ENCODE peak calls at places on chromosomes 3 and 15, in eight cellular contexts. W is MM.1S, R is neural progenitor cell, C is SK-N-SH, K is GM23338, P is GM23248, Q is HCT116, L is OCI-LY7. O is an unnamed sample.

GRCh38 chr3:150210461-150211110 is 197.5 kb upstream of the TSC22D2 start:
- DNase-seq in W (no peak), R (peak), C (no peak), K (peak), P (no peak), Q (no peak), L (no peak), O (no peak)

GRCh38 chr3:14200276-14200675 is 21.7 kb downstream of the LSM3 start:
- DNase-seq in W (no peak), R (no peak), C (no peak), K (no peak), P (no peak), Q (no peak), L (no peak), O (no peak)

GRCh38 chr3:180679178-180680096 is at the start of gene CCDC39:
- DNase-seq in W (peak), R (peak), C (peak), K (peak), P (peak), Q (peak), L (peak), O (peak)

GRCh38 chr3:35383719-35384555 is 255.4 kb upstream of the ARPP21 start:
- DNase-seq in W (no peak), R (peak), C (peak), K (peak), P (no peak), Q (no peak), L (no peak), O (no peak)

GRCh38 chr3:24661060-24661459 is 166.4 kb upstream of the THRB start:
- DNase-seq in W (no peak), R (no peak), C (no peak), K (no peak), P (no peak), Q (no peak), L (no peak), O (no peak)

GRCh38 chr3:17094551-17094950 is 209.8 kb downstream of the PLCL2 start:
- DNase-seq in W (no peak), R (peak), C (no peak), K (peak), P (no peak), Q (no peak), L (no peak), O (no peak)

GRCh38 chr3:155110996-155111901 is 31.1 kb downstream of the MME start:
- DNase-seq in W (no peak), R (no peak), C (no peak), K (no peak), P (no peak), Q (peak), L (peak), O (no peak)

GRCh38 chr15:90221251-90221900 is 12.4 kb downstream of the CIB1 start:
- DNase-seq in W (peak), R (peak), C (peak), K (peak), P (peak), Q (no peak), L (peak), O (peak)

GRCh38 chr3:143001034-143001368 is 369 bp upstream of the U2SURP start:
- DNase-seq in W (no peak), R (no peak), C (no peak), K (no peak), P (no peak), Q (no peak), L (peak), O (no peak)

GRCh38 chr15:37028609-37029287 is 71.6 kb downstream of the MEIS2 start:
- DNase-seq in W (no peak), R (no peak), C (no peak), K (no peak), P (peak), Q (no peak), L (no peak), O (no peak)

GRCh38 chr3:78368576-78369345 is 1328.9 kb downstream of the ROBO2 start:
- DNase-seq in W (no peak), R (no peak), C (no peak), K (no peak), P (peak), Q (no peak), L (no peak), O (no peak)

GRCh38 chr15:98524274-98524673 is 124.1 kb upstream of the IGF1R start:
- DNase-seq in W (no peak), R (no peak), C (no peak), K (no peak), P (no peak), Q (no peak), L (no peak), O (no peak)

GRCh38 chr15:63483521-63484371 is 20.6 kb upstream of the USP3 start:
- DNase-seq in W (peak), R (no peak), C (no peak), K (no peak), P (no peak), Q (no peak), L (peak), O (no peak)

GRCh38 chr3:135216659-135217058 is 421.6 kb downstream of the EPHB1 start:
- DNase-seq in W (no peak), R (no peak), C (no peak), K (peak), P (no peak), Q (no peak), L (no peak), O (no peak)

GRCh38 chr3:56801597-56802410 is at the start of gene ARHGEF3:
- DNase-seq in W (peak), R (peak), C (peak), K (peak), P (peak), Q (peak), L (peak), O (peak)

GRCh38 chr3:151726016-151726415 is 7.7 kb upstream of the AADACL2 start:
- DNase-seq in W (no peak), R (no peak), C (no peak), K (no peak), P (no peak), Q (no peak), L (no peak), O (no peak)

GRCh38 chr3:72255736-72256559 is 471.0 kb upstream of the PROK2 start:
- DNase-seq in W (peak), R (no peak), C (peak), K (peak), P (no peak), Q (no peak), L (no peak), O (peak)

GRCh38 chr3:129001101-129001816 is at the start of gene EFCC1:
- DNase-seq in W (no peak), R (peak), C (peak), K (peak), P (peak), Q (no peak), L (no peak), O (peak)

GRCh38 chr3:123447749-123448502 is 964 bp downstream of the ADCY5 start:
- DNase-seq in W (no peak), R (peak), C (peak), K (peak), P (peak), Q (no peak), L (no peak), O (peak)

GRCh38 chr3:123451186-123451585 is 2.3 kb upstream of the ADCY5 start:
- DNase-seq in W (no peak), R (no peak), C (no peak), K (no peak), P (no peak), Q (no peak), L (no peak), O (no peak)

GRCh38 chr3:123448503-123449091 is at the start of gene ADCY5:
- DNase-seq in W (no peak), R (peak), C (peak), K (peak), P (peak), Q (no peak), L (no peak), O (peak)

GRCh38 chr3:123449986-123450474 is 1.1 kb upstream of the ADCY5 start:
- DNase-seq in W (no peak), R (peak), C (peak), K (peak), P (peak), Q (no peak), L (no peak), O (peak)

DNA sequence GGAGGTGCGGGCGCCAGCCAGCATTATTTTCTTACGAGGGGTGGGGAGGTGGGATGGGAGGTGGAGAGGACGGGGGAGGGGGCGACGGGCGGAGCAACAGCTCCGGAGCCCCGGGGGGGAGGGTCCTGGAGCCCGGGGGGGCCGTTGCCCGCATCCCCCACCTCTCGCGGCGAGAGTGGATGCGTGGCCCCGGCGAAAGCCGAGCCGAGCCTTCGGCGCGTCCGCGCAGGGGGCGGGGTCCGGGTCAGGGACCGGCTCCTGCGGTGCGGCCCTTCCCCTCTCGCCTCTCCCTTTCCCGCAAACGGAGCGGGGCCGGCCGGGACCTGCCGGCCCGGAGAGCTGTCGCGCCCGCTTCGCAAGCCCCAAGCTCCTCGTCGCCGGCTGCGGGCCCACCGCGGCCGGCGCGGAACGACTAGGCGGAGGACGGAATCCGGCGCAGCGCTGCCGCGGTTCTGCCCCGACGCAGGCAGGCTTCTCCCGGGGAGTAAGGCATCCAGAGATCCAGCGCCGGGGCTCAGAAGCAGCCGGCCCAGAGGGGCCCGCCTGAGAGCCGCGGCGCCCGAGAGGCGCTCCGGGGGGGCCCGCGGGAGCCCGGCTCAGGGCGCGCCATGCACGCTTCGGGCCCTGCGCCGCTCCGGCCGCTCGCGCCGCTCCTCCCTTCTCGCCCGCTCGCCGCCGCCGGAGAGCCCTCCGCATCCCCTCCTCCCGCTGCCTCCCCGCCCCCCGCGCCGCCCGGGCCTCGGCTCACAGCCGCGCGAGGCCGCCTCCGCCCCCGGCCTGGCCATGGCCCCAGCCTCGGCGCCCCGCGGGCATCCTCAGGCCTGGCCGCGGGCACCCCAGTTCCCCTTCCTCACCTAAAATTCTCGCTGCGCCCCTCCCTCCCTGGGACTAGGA is 449 bp upstream of the ADCY5 start:
- DNase-seq in W (peak), R (peak), C (peak), K (peak), P (peak), Q (no peak), L (no peak), O (peak)
- TF ChIP-seq EZH2phosphoT487 in W (no peak), R (no peak), C (no peak), K (no peak), P (peak), Q (no peak), L (no peak), O (no peak)

GRCh38 chr3:50245831-50246516 is 10.0 kb downstream of the GNAI2 start:
- DNase-seq in W (peak), R (peak), C (peak), K (peak), P (peak), Q (no peak), L (peak), O (peak)

GRCh38 chr3:50249459-50249858 is 13.5 kb downstream of the GNAI2 start:
- DNase-seq in W (no peak), R (no peak), C (no peak), K (no peak), P (no peak), Q (no peak), L (no peak), O (no peak)

GRCh38 chr3:50246517-50246954 is 10.5 kb downstream of the GNAI2 start:
- DNase-seq in W (peak), R (peak), C (peak), K (peak), P (peak), Q (peak), L (peak), O (peak)

GRCh38 chr3:50250514-50250913 is 14.5 kb downstream of the GNAI2 start:
- DNase-seq in W (no peak), R (no peak), C (no peak), K (no peak), P (no peak), Q (no peak), L (no peak), O (no peak)

GRCh38 chr3:50248387-50248786 is 12.4 kb downstream of the GNAI2 start:
- DNase-seq in W (no peak), R (no peak), C (no peak), K (no peak), P (peak), Q (no peak), L (no peak), O (no peak)
- TF ChIP-seq EZH2phosphoT487 in W (no peak), R (no peak), C (no peak), K (no peak), P (no peak), Q (no peak), L (no peak), O (no peak)

GRCh38 chr3:116757310-116757709 is 47.7 kb downstream of the TUSC7 start:
- DNase-seq in W (no peak), R (no peak), C (no peak), K (no peak), P (no peak), Q (no peak), L (no peak), O (no peak)
- TF ChIP-seq EZH2phosphoT487 in W (no peak), R (no peak), C (no peak), K (no peak), P (no peak), Q (no peak), L (no peak), O (no peak)

GRCh38 chr3:159789742-159790635 is 198.6 kb upstream of the IL12A start:
- DNase-seq in W (no peak), R (no peak), C (no peak), K (no peak), P (no peak), Q (no peak), L (no peak), O (no peak)
- TF ChIP-seq EZH2phosphoT487 in W (no peak), R (no peak), C (no peak), K (no peak), P (no peak), Q (no peak), L (no peak), O (no peak)

GRCh38 chr15:85748176-85748575 is 46.5 kb downstream of the KLHL25 start:
- DNase-seq in W (no peak), R (no peak), C (no peak), K (no peak), P (no peak), Q (no peak), L (no peak), O (no peak)
- TF ChIP-seq EZH2phosphoT487 in W (no peak), R (no peak), C (no peak), K (no peak), P (no peak), Q (no peak), L (no peak), O (no peak)

GRCh38 chr15:94083467-94083991 is 147.8 kb upstream of the MCTP2 start:
- DNase-seq in W (no peak), R (no peak), C (no peak), K (no peak), P (peak), Q (no peak), L (no peak), O (peak)
- TF ChIP-seq EZH2phosphoT487 in W (no peak), R (no peak), C (no peak), K (no peak), P (no peak), Q (no peak), L (no peak), O (no peak)